ENCODE peak calls at places on chromosome 6, in six cellular contexts. U is right cardiac atrium; F is psoas muscle; N is tibial nerve; Q is A549; O is CD8-positive, alpha-beta memory T cell. B is an unnamed sample. For H3K9me3, the result is how much of the 10 kb centered on the place peaks cover.

GRCh38 chr6:25882066-25882496 is 8.0 kb upstream of the SLC17A3 start:
- DNase-seq in F (peak), N (no peak), U (peak), O (no peak), Q (peak), B (no peak)

GRCh38 chr6:140043357-140043756 is 668.9 kb upstream of the CITED2 start:
- DNase-seq in O (no peak), F (no peak), Q (peak), N (no peak), U (no peak), B (no peak)

GRCh38 chr6:21808551-21809181 is 215.1 kb downstream of the SOX4 start:
- DNase-seq in O (no peak), F (no peak), N (no peak), Q (no peak), U (peak), B (no peak)

GRCh38 chr6:169979873-169980440 is 228.5 kb downstream of the ERMARD start:
- DNase-seq in F (peak), N (no peak), U (no peak), O (no peak), Q (no peak), B (no peak)

GRCh38 chr6:45830441-45831139 is 185.1 kb downstream of the CLIC5 start:
- DNase-seq in F (no peak), O (peak), U (no peak), N (no peak), Q (no peak), B (no peak)

GRCh38 chr6:20411544-20411943 is 9.9 kb downstream of the E2F3 start:
- DNase-seq in F (no peak), Q (no peak), N (no peak), O (no peak), U (no peak), B (no peak)

GRCh38 chr6:87049779-87050178 is 45.1 kb downstream of the CGA start:
- DNase-seq in U (no peak), O (no peak), N (no peak), F (no peak), Q (no peak), B (no peak)

GRCh38 chr6:149964243-149965190 is 774 bp downstream of the ULBP1 start:
- DNase-seq in N (no peak), F (no peak), U (no peak), Q (no peak), O (no peak), B (no peak)

GRCh38 chr6:149347067-149347466 is 29.6 kb downstream of the TAB2 start:
- DNase-seq in F (no peak), Q (no peak), U (no peak), N (no peak), O (no peak), B (no peak)

GRCh38 chr6:123715243-123715863 is 78.6 kb upstream of the TRDN start:
- DNase-seq in F (no peak), N (no peak), Q (no peak), U (no peak), O (no peak), B (no peak)

GRCh38 chr6:128527375-128527774 is 7.0 kb upstream of the PTPRK start:
- DNase-seq in N (no peak), U (no peak), F (no peak), O (no peak), Q (no peak), B (no peak)

GRCh38 chr6:15449001-15449400 is 203.1 kb downstream of the JARID2 start:
- DNase-seq in U (no peak), Q (no peak), N (no peak), O (no peak), F (no peak), B (no peak)

DNA sequence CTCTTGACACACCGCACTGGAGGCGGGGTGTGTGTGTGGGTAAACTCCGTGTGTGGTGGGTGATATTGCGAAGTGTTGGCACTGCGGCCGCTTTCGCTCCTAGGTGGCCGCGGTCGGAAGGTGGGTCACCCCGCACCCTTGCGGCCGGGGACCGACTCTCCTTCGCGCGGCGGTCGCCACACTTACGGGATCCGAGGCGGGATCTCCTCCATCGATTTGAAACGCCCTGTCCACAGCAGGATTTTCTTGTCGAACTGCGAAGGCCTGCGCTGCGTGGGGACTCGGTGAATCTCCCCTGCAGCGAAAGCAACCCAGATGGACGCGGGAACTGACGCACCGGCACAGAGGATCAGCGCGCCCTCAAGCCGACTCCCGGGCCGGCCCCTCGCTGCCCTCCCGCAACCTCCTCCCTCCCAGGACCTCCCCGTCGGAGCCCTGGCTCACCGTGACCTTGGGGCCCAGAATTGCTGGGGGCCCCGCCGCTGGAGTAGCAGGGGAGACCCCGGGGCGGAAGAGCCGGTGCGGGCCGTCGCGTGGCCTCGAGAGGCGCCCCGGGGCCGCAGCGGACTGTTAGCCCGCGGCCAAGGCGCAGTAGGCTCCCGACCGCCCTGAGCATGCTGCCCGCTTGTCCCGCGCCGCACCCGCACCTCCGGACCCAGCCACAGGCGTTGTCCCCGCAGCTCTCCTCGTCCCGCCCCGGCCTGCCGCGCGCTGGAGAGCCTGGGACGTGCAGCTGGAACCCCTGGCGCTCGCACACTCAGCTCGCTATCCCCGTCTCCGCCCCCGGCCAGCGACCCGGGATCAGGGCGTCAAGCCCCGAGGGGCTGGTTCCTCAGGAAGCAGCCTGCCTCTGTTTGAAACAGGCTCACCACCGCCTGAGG is at the start of gene FAM162B:
- DNase-seq in O (no peak), U (peak), F (peak), N (peak), Q (no peak), B (no peak)
- H3K4me3 ChIP-seq in O (no peak), U (peak), F (peak), N (peak), Q (peak), B (peak)

DNA sequence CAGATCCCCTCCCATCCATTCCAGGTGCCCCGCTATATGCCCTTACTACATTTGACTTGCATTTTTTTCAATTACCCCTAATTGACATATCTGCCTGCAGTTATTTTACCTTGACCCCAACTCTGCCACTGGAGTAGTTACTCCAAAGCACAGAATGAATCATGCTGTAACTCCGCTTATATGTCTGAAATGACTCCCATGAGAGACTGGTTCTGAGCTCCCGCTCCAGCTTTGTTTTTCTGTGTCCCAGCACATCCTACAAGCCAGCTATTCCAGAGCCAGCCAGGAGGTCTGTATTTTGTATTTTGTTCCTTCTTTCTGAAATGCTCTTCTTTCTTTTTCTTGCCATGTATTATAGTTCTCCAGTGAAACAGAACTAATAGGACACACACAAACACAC is 10.9 kb upstream of the NOX3 start:
- DNase-seq in O (no peak), F (no peak), Q (no peak), N (no peak), U (no peak), B (no peak)
- H3K9me3 ChIP-seq in O (under half), F (under half), Q (under half), N (under half), U (under half), B (under half)

GRCh38 chr6:43644940-43645612 is at the start of gene RSPH9:
- DNase-seq in O (peak), F (peak), N (no peak), U (peak), Q (no peak), B (no peak)
- H3K4me3 ChIP-seq in O (peak), F (peak), N (peak), U (peak), Q (peak), B (peak)

GRCh38 chr6:168280020-168280898 is 39.3 kb downstream of the DACT2 start:
- DNase-seq in N (no peak), U (no peak), F (no peak), O (no peak), Q (no peak), B (no peak)
- H3K9me3 ChIP-seq in N (under half), U (under half), F (under half), O (under half), Q (under half), B (under half)

DNA sequence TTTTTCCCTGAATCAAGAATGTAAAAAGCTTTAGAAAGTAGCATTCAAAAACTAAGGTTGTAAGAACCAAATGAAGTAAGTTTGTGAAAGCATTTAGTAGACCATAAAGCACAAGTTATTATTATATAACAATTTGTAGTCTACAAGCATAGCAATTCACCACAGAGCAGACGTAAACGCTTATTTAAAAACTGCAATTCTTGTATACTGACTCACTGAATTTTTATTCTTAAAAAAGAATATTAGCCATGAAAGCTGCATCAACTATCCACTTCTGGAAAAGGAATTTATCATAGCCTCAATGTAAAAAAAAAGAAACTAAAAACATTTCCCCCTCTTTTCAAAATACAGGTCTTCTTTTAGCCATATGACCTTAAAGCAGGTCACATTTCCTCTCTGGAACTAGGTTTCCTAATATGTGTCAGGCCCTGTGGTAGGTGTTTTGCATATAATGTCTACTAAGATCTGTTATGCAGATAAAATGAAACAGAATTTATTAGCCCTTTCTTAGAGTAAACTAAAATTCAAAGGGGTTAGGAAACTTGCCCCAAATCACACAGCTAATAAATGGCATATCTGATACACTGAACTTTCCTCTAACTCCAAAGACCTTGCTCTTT is 2.1 kb downstream of the MAP3K7 start:
- DNase-seq in F (no peak), U (no peak), O (no peak), Q (no peak), N (no peak), B (no peak)
- H3K4me3 ChIP-seq in F (peak), U (peak), O (no peak), Q (peak), N (no peak), B (peak)

GRCh38 chr6:162459985-162460384 is 267.6 kb downstream of the PRKN start:
- DNase-seq in U (no peak), N (no peak), Q (no peak), F (no peak), O (no peak), B (no peak)
- H3K9me3 ChIP-seq in U (under half), N (under half), Q (under half), F (under half), O (under half), B (under half)

GRCh38 chr6:98995116-98995515 is 47.4 kb upstream of the FBXL4 start:
- DNase-seq in U (no peak), Q (no peak), F (no peak), N (no peak), O (no peak), B (no peak)
- H3K4me3 ChIP-seq in U (no peak), Q (no peak), F (no peak), N (no peak), O (no peak), B (no peak)

DNA sequence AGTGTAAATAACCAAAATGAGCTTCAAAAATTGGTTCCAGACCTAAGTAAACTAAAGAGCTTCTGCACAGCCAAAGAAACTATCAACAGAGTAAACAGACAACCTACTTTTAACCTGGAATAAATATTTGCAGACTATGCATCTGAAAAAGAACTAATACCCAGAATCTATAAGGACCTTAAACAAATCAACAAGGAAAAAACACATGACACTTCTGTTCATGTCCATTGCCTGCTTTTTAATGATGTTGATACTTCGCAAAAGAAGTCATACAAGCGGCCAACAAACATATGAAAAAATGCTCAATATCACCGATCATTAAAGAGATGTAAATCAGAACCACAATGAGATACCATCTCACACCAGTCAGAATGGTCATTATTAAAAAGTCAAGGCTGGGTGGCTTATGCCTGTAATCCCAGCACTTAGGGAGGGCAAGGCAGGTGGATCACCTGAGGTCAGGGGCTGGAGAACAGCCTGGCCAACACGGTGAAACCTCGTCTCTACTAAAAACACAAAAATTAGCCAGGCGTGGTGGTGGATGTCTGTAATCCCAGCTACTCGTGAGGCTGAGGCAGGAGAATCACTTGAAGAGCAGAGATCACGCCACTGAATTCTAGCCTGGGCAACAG is 42.5 kb upstream of the DST start:
- DNase-seq in U (no peak), N (no peak), Q (no peak), O (no peak), F (no peak), B (no peak)
- H3K9me3 ChIP-seq in U (under half), N (under half), Q (under half), O (under half), F (under half), B (under half)

GRCh38 chr6:33809619-33810018 is 5.8 kb upstream of the MLN start:
- DNase-seq in Q (no peak), O (no peak), F (no peak), N (no peak), U (no peak), B (no peak)

GRCh38 chr6:33807606-33808005 is 3.8 kb upstream of the MLN start:
- DNase-seq in U (no peak), N (no peak), O (no peak), F (no peak), Q (no peak), B (no peak)

GRCh38 chr6:33803571-33804053 is at the start of gene MLN:
- DNase-seq in Q (no peak), N (no peak), F (no peak), O (no peak), U (no peak), B (no peak)

GRCh38 chr6:33808781-33809180 is 5.0 kb upstream of the MLN start:
- DNase-seq in N (no peak), O (no peak), F (no peak), U (no peak), Q (no peak), B (no peak)

DNA sequence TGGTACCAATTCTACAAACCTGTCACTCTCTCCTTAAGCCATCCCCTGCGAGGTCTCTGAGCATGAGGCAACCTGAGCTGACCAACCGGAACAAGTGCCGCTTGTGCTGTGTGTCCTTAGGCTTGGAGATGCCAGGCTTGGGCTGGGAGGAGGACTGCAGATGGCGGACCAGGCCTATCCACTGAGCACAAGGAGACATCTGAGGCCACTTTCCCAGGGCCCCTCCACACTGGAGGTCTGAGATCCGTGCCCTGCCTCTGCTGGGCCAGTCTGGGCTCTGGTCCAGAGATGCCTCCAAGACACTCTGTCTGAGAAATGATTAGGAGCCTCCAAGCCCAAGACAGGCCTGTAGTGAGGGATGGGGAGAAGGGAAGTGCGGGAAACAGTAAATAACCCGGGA is 3.0 kb upstream of the MLN start:
- DNase-seq in F (no peak), O (no peak), N (no peak), Q (no peak), U (no peak), B (no peak)
- H3K4me3 ChIP-seq in F (no peak), O (no peak), N (no peak), Q (no peak), U (no peak), B (no peak)

GRCh38 chr6:88662653-88663174 is 300.7 kb downstream of the RNGTT start:
- DNase-seq in N (no peak), Q (no peak), U (no peak), F (no peak), O (no peak), B (no peak)
- H3K9me3 ChIP-seq in N (half or more), Q (under half), U (under half), F (under half), O (under half), B (under half)